ENCODE peak calls at places on chromosomes 6 and 20, in four cellular contexts. A is K562, Z is IMR-90, M is GM12878. H is an unnamed sample. For H3K36me3, the result is how much of the 10 kb centered on the place peaks cover.

GRCh38 chr20:43650997-43651525 is 15.9 kb upstream of the MYBL2 start:
- DNase-seq in Z (no peak), M (no peak), A (no peak), H (no peak)

GRCh38 chr6:162468326-162468725 is 259.2 kb downstream of the PRKN start:
- DNase-seq in Z (no peak), A (no peak), M (no peak), H (no peak)

GRCh38 chr6:151067684-151068596 is 171.8 kb upstream of the AKAP12 start:
- DNase-seq in Z (peak), M (no peak), A (no peak), H (peak)

GRCh38 chr20:36343641-36344040 is 37.5 kb downstream of the DLGAP4 start:
- DNase-seq in Z (no peak), A (no peak), M (no peak), H (no peak)

GRCh38 chr6:107652526-107653182 is 162.7 kb downstream of the SOBP start:
- DNase-seq in Z (no peak), A (no peak), M (no peak), H (no peak)

GRCh38 chr6:147200711-147201110 is 3.5 kb upstream of the STXBP5 start:
- DNase-seq in A (no peak), M (no peak), Z (no peak), H (no peak)

GRCh38 chr6:30097902-30098606 is 14.8 kb downstream of the TRIM31 start:
- DNase-seq in M (no peak), A (no peak), Z (no peak), H (no peak)

GRCh38 chr6:6694825-6695710 is 106.5 kb downstream of the LY86 start:
- DNase-seq in M (no peak), A (peak), Z (no peak), H (no peak)

GRCh38 chr6:1059596-1059995 is 252.3 kb upstream of the FOXQ1 start:
- DNase-seq in Z (no peak), A (no peak), M (no peak), H (no peak)

GRCh38 chr6:81789303-81789702 is 36.8 kb upstream of the TENT5A start:
- DNase-seq in Z (no peak), M (no peak), A (no peak), H (no peak)

GRCh38 chr6:26057899-26058298 is 29.3 kb upstream of the HFE start:
- DNase-seq in M (no peak), A (no peak), Z (no peak), H (no peak)

GRCh38 chr6:53216301-53216700 is 67.7 kb upstream of the GCM1 start:
- DNase-seq in M (no peak), Z (no peak), A (no peak), H (no peak)

GRCh38 chr6:28269492-28269891 is 2.5 kb downstream of the ZSCAN26 start:
- DNase-seq in A (peak), M (no peak), Z (peak), H (peak)

GRCh38 chr6:142009647-142010046 is 123.1 kb upstream of the GJE1 start:
- DNase-seq in M (no peak), A (no peak), Z (peak), H (no peak)

GRCh38 chr6:70124882-70125535 is 177.9 kb downstream of the COL9A1 start:
- DNase-seq in A (no peak), M (no peak), Z (peak), H (no peak)

GRCh38 chr6:138765896-138766487 is 7.6 kb upstream of the CCDC28A start:
- DNase-seq in A (peak), Z (peak), M (no peak), H (peak)

GRCh38 chr20:34374209-34374749 is 11.2 kb downstream of the ITCH start:
- DNase-seq in A (no peak), Z (no peak), M (no peak), H (no peak)

GRCh38 chr6:6723316-6723715 is 134.8 kb downstream of the LY86 start:
- DNase-seq in M (no peak), Z (no peak), A (no peak), H (peak)

GRCh38 chr20:50810842-50811241 is 16.0 kb downstream of the BCAS4 start:
- DNase-seq in M (no peak), Z (no peak), A (no peak), H (no peak)

GRCh38 chr6:80991316-80991715 is 761.2 kb downstream of the TENT5A start:
- DNase-seq in M (no peak), A (no peak), Z (no peak), H (no peak)

GRCh38 chr6:101348816-101349215 is 44.7 kb upstream of the GRIK2 start:
- DNase-seq in M (no peak), A (no peak), Z (no peak), H (no peak)

GRCh38 chr6:14321992-14322772 is 204.6 kb downstream of the CD83 start:
- DNase-seq in A (no peak), Z (no peak), M (no peak), H (no peak)

GRCh38 chr20:44198872-44199271 is 11.7 kb downstream of the OSER1 start:
- DNase-seq in M (no peak), A (no peak), Z (no peak), H (no peak)

GRCh38 chr6:111552241-111552744 is 53.4 kb downstream of the TRAF3IP2 start:
- DNase-seq in Z (peak), M (no peak), A (no peak), H (peak)

GRCh38 chr6:50087231-50087954 is 37.7 kb upstream of the DEFB112 start:
- DNase-seq in Z (peak), A (no peak), M (no peak), H (no peak)

GRCh38 chr6:170438402-170438753 is 114.7 kb downstream of the PSMB1 start:
- DNase-seq in Z (peak), M (no peak), A (peak), H (peak)

GRCh38 chr6:150770631-150771030 is 94.9 kb upstream of the MTHFD1L start:
- DNase-seq in M (no peak), Z (peak), A (no peak), H (no peak)

GRCh38 chr6:159572344-159573120 is 120.5 kb downstream of the SOD2 start:
- DNase-seq in Z (no peak), A (no peak), M (no peak), H (no peak)

GRCh38 chr6:50952092-50952932 is 133.6 kb downstream of the TFAP2B start:
- DNase-seq in Z (no peak), A (no peak), M (no peak), H (no peak)

GRCh38 chr20:14959506-14960493 is 622.4 kb upstream of the FLRT3 start:
- DNase-seq in A (no peak), Z (no peak), M (no peak), H (no peak)

GRCh38 chr20:3074812-3075211 is 3.4 kb downstream of the OXT start:
- DNase-seq in A (no peak), M (no peak), Z (no peak), H (no peak)
- TF ChIP-seq FOS in A (no peak), M (no peak), Z (no peak), H (no peak)

GRCh38 chr20:38061109-38061508 is 27.6 kb downstream of the RPRD1B start:
- DNase-seq in A (no peak), M (no peak), Z (no peak), H (no peak)
- H3K36me3 ChIP-seq in A (half or more), M (under half), Z (under half), H (under half)

DNA sequence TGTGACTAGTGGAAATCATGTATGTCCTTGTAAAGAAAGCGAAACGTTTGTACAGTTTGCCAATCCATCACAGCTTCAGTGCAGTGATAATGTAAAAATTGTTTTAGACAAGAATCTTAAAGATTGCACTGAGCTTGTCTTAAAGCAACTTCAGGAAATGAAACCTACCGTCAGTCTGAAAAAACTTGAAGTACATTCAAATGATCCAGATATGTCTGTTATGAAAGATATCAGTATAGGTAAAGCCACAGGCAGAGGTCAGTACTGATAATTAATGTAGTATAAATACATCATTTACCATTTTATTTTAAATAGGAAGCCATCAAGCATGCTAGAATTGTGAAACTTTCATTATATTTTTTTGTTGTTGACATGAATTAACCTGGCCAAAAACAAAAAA is 60.9 kb upstream of the SMIM8 start:
- DNase-seq in Z (no peak), M (no peak), A (no peak), H (no peak)
- TF ChIP-seq FOS in Z (no peak), M (no peak), A (no peak), H (no peak)

DNA sequence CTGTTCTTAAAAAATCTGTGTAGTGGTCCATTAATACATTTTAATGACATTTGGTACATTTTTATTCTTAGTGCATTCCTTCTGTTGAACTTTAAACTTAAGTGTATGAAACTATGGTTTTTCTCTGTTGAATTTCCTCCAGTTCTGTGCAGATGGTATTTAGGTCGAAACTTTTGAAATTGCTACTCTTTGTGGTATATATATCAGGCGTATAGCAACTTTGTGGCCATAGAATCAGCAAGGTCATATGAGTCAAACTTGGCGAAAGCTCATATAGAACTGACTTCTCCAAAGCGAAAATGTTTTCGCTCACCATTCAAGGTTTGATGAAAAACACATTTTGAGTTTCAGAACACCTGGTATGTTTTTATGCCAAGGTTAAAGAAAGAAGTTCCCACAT is 93.7 kb downstream of the MAP3K4 start:
- DNase-seq in A (no peak), M (no peak), Z (peak), H (no peak)
- H3K36me3 ChIP-seq in A (half or more), M (under half), Z (under half), H (under half)

DNA sequence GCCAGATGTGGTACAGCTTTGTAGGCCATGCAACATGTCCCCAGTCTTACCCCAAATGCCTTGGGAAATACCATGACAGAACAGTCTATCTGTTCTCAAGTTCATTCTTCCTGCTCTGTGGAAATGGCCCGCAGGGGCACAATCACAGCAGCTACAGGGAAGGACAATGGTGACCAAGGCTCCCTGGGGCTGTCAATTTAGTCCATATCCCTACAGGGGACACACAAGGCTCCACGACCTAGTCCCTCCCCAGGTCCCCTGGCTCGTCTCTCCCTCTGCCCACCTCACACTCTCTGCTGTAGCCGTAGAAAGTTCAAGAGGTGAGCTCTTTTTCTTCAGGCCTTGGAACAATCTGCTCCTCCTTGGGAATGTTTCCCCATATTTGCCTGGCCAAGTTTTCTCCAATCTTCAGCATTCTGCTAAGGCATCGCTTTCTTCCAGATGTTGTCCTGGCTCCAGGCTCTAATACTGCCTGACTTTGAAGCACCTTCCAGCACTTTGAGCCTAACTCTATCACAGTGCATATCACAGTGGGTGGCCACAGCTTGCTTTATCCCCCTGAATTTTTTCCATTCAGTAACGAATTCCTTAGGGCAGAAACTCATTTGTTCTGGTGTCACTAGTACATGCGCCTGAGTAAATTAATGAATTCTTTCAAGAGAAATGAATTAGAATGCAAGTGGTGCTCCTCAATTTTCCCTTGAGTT is 92.7 kb downstream of the MAP3K7 start:
- DNase-seq in A (no peak), M (no peak), Z (no peak), H (no peak)
- TF ChIP-seq FOS in A (no peak), M (no peak), Z (no peak), H (no peak)

DNA sequence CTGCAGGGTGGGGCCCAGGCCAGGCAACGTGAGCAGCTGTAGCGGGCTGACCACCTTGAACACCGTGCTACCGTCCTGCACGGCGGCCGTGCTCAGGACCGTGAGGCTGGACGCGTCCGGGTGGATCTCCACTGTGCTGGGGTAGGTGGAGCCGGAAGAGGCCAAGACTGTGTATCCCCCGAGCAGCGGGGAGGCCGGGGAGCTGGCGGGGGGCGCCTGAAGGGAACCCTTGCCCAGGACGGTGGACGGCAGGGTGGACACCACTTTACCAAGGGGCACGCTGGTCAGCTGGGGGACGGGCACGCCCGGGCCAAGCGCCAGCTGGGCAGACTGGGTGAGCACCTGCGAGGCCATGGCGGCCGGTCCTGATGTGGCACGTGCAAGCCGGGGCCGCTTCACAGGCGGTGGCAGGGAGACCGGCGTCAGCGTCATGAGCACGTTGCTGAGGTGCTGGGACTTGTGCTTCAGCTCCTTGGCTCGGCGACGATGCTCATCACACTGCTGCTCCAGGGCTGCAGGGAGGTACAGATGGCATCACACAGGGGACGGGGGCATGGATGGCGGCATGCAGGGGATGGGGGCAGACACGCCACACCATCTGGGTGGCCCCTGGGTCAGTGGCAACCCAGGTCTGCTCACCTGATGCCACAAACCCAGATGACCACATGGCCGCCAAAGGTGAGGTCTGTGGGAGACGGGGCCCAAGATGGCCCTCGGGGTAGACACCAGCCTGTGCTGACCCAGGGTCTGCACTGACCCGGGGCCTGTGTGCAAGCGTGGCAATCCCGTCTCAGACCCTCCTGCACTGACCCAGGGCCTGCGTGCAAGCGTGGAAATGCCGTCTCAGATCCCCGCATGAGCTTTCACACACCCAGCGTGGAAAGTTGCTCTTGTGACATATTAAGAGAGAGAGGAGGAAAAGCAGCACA is 16.4 kb upstream of the HELZ2 start:
- DNase-seq in A (no peak), M (no peak), Z (no peak), H (no peak)
- H3K36me3 ChIP-seq in A (under half), M (under half), Z (under half), H (under half)

GRCh38 chr20:47501117-47501482 is 587 bp upstream of the NCOA3 start:
- DNase-seq in M (no peak), Z (peak), A (no peak), H (no peak)
- TF ChIP-seq FOS in M (no peak), Z (no peak), A (no peak), H (no peak)

GRCh38 chr6:89758830-89759229 is 60.8 kb downstream of the MDN1 start:
- DNase-seq in M (no peak), Z (no peak), A (no peak), H (no peak)
- H3K36me3 ChIP-seq in M (under half), Z (under half), A (half or more), H (under half)

GRCh38 chr6:37280162-37280895 is 22.4 kb upstream of the TMEM217 start:
- DNase-seq in M (no peak), Z (no peak), A (no peak), H (no peak)

GRCh38 chr6:37283268-37283667 is 25.3 kb upstream of the TMEM217 start:
- DNase-seq in Z (peak), M (no peak), A (no peak), H (no peak)

GRCh38 chr6:37275350-37275749 is 17.4 kb upstream of the TMEM217 start:
- DNase-seq in A (no peak), M (no peak), Z (no peak), H (no peak)

GRCh38 chr6:37276916-37277509 is 19.1 kb upstream of the TMEM217 start:
- DNase-seq in Z (no peak), M (no peak), A (no peak), H (no peak)

DNA sequence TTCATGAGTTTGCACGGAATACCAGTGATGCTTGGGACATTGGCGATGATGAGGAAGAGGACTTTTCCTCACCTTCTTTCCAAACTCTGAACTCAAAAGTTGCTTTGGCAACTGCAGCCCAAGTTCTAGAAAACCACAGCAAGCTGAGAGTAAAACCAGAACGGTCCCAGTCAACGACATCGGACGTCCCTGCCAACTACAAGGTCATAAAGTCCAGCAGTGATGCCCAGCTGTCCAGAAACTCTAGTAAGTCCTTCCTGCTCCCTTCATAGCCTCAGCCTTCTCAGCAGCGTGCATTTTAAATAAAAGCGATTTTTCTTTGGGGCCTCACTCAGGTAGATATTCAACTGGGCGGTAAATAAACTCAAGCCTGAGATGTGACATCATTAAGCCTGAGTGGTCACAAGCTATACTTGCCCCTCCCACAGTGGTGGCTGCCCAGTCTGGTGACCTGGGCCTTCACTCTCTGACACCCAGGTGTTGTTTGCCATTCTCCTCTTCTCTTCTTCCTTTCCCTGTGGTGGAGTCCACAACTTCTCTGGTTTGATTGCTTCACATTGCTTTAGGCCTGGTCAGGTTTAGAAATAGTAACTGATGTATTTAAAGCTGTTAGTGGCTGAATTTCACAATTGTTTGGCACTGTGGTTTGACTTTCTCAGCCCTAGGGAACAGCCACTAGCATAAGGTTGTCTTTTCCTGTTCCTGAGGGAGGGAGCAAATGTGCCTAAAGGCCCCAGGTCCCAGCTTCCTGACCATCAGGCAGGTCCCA is 21.6 kb upstream of the TMEM217 start:
- DNase-seq in Z (peak), A (no peak), M (no peak), H (no peak)
- TF ChIP-seq FOS in Z (no peak), A (no peak), M (no peak), H (no peak)